ENCODE peak calls at places on chromosomes 5 and 9, in nine cellular contexts. Y, H, U, G, X, P, M, D and A are unnamed samples.

GRCh38 chr9:84670106-84670800 is 724 bp downstream of the NTRK2 start:
- DNase-seq in Y (peak; percentile 2), H (peak; percentile 75), U (no peak), G (no peak), X (no peak), P (no peak), M (no peak), D (no peak), A (peak; percentile 80)

GRCh38 chr9:129587487-129588262 is 33.2 kb downstream of the C9orf50 start:
- DNase-seq in Y (no peak), H (peak; percentile 70), U (no peak), G (no peak), X (no peak), P (no peak), M (no peak), D (no peak), A (no peak)

GRCh38 chr5:35651002-35651756 is 33.5 kb downstream of the SPEF2 start:
- DNase-seq in Y (peak; percentile 59), H (peak; percentile 74), U (peak; percentile 5), G (peak; percentile 38), X (peak; percentile 38), P (peak; percentile 58), M (peak; percentile 63), D (peak; percentile 22), A (peak; percentile 55)

GRCh38 chr9:105881654-105882349 is 187.5 kb downstream of the TMEM38B start:
- DNase-seq in Y (peak; percentile 54), H (peak; percentile 93), U (peak; percentile 47), G (peak; percentile 12), X (peak; percentile 67), P (peak; percentile 49), M (peak; percentile 96), D (peak; percentile 61), A (peak; percentile 81)

GRCh38 chr5:36897616-36898015 is 21.0 kb downstream of the NIPBL start:
- DNase-seq in Y (peak; percentile 51), H (no peak), U (no peak), G (no peak), X (peak; percentile 52), P (no peak), M (no peak), D (peak; percentile 3), A (no peak)

GRCh38 chr5:62582198-62582597 is 3.6 kb downstream of the LRRC70 start:
- DNase-seq in Y (no peak), H (peak; percentile 31), U (no peak), G (no peak), X (no peak), P (no peak), M (no peak), D (no peak), A (no peak)

GRCh38 chr5:149389552-149390495 is 10.7 kb upstream of the IL17B start:
- DNase-seq in Y (peak; percentile 90), H (no peak), U (no peak), G (no peak), X (no peak), P (no peak), M (no peak), D (no peak), A (no peak)

GRCh38 chr5:137659209-137659608 is 76.7 kb downstream of the KLHL3 start:
- DNase-seq in Y (no peak), H (no peak), U (no peak), G (no peak), X (no peak), P (no peak), M (no peak), D (no peak), A (no peak)

GRCh38 chr5:91306497-91306896 is 76.6 kb downstream of the ARRDC3 start:
- DNase-seq in Y (no peak), H (no peak), U (no peak), G (no peak), X (no peak), P (no peak), M (no peak), D (no peak), A (no peak)

GRCh38 chr5:135203593-135204036 is 169.6 kb upstream of the PITX1 start:
- DNase-seq in Y (peak; percentile 17), H (peak; percentile 59), U (no peak), G (no peak), X (no peak), P (no peak), M (no peak), D (peak; percentile 13), A (no peak)

GRCh38 chr9:76415731-76416130 is 21.5 kb upstream of the RFK start:
- DNase-seq in Y (no peak), H (no peak), U (no peak), G (no peak), X (peak; percentile 79), P (no peak), M (no peak), D (no peak), A (no peak)

GRCh38 chr9:93674580-93675335 is 98.4 kb downstream of the PHF2 start:
- DNase-seq in Y (no peak), H (no peak), U (no peak), G (no peak), X (no peak), P (no peak), M (no peak), D (no peak), A (no peak)

GRCh38 chr5:169656125-169656990 is 19.3 kb downstream of the DOCK2 start:
- DNase-seq in Y (peak; percentile 69), H (no peak), U (no peak), G (no peak), X (peak; percentile 64), P (no peak), M (no peak), D (no peak), A (no peak)

GRCh38 chr9:133351908-133352634 is 4.1 kb downstream of the RPL7A start:
- DNase-seq in Y (peak; percentile 66), H (peak; percentile 91), U (peak; percentile 72), G (no peak), X (peak; percentile 71), P (peak; percentile 37), M (no peak), D (peak; percentile 59), A (peak; percentile 74)

GRCh38 chr9:119009253-119009652 is 360.0 kb downstream of the BRINP1 start:
- DNase-seq in Y (peak; percentile 35), H (peak; percentile 6), U (no peak), G (no peak), X (no peak), P (no peak), M (peak; percentile 15), D (peak; percentile 51), A (no peak)

GRCh38 chr9:112325127-112325526 is 8.3 kb downstream of the PTBP3 start:
- DNase-seq in Y (no peak), H (peak; percentile 74), U (no peak), G (no peak), X (no peak), P (no peak), M (no peak), D (no peak), A (peak; percentile 35)

GRCh38 chr5:40909233-40909632 is at the start of gene C7:
- DNase-seq in Y (no peak), H (no peak), U (no peak), G (no peak), X (peak; percentile 87), P (no peak), M (no peak), D (no peak), A (no peak)

GRCh38 chr5:134577022-134577795 is 51.7 kb downstream of the JADE2 start:
- DNase-seq in Y (peak; percentile 87), H (no peak), U (peak; percentile 75), G (no peak), X (peak; percentile 78), P (no peak), M (no peak), D (peak; percentile 74), A (no peak)

GRCh38 chr5:125463441-125464092 is 717.1 kb upstream of the ZNF608 start:
- DNase-seq in Y (no peak), H (no peak), U (no peak), G (no peak), X (peak; percentile 75), P (no peak), M (no peak), D (no peak), A (no peak)

GRCh38 chr5:112691758-112692157 is 45.9 kb upstream of the APC start:
- DNase-seq in Y (peak; percentile 33), H (peak; percentile 81), U (peak; percentile 38), G (no peak), X (peak; percentile 71), P (no peak), M (no peak), D (peak; percentile 19), A (peak; percentile 22)